ENCODE peak calls at places on chromosome 3, in four cellular contexts. W is right lobe of liver; D is stimulated activated CD4-positive, alpha-beta T cell treated with anti-CD3 and anti-CD28 coated beads, Interleukin-12 subunit alpha, Interleukin-12 subunit beta, amount 100 ng/mL, for 48 hours; X is DMS53. H is an unnamed sample.

GRCh38 chr3:56881035-56881575 is 79.4 kb upstream of the ARHGEF3 start:
- DNase-seq in D (no peak), X (no peak), W (no peak), H (no peak)

GRCh38 chr3:36197176-36197575 is 183.1 kb upstream of the STAC start:
- DNase-seq in D (no peak), W (no peak), X (no peak), H (no peak)

GRCh38 chr3:42071720-42072582 is 19.2 kb upstream of the TRAK1 start:
- DNase-seq in D (no peak), X (peak; percentile 29), W (peak; percentile 62), H (peak; percentile 61)

GRCh38 chr3:135556184-135556583 is 409.3 kb upstream of the PPP2R3A start:
- DNase-seq in W (no peak), X (no peak), D (no peak), H (no peak)

GRCh38 chr3:177906573-177907229 is 629.5 kb upstream of the KCNMB2 start:
- DNase-seq in X (no peak), W (no peak), D (no peak), H (no peak)

GRCh38 chr3:130242850-130243569 is 102.5 kb upstream of the COL6A5 start:
- DNase-seq in W (no peak), D (no peak), X (peak; percentile 73), H (no peak)

GRCh38 chr3:77320514-77320913 is 280.6 kb downstream of the ROBO2 start:
- DNase-seq in D (no peak), W (no peak), X (peak; percentile 48), H (no peak)

GRCh38 chr3:30612422-30613134 is 6.2 kb downstream of the TGFBR2 start:
- DNase-seq in D (no peak), W (no peak), X (no peak), H (no peak)

GRCh38 chr3:17737591-17737990 is 4.8 kb downstream of the TBC1D5 start:
- DNase-seq in W (no peak), D (no peak), X (no peak), H (no peak)

GRCh38 chr3:15952543-15953175 is 154.9 kb upstream of the ANKRD28 start:
- DNase-seq in X (no peak), W (no peak), D (no peak), H (no peak)

GRCh38 chr3:143170043-143170442 is 50.5 kb downstream of the CHST2 start:
- DNase-seq in W (no peak), D (no peak), X (no peak), H (no peak)

GRCh38 chr3:112647122-112647521 is 6.2 kb upstream of the CCDC80 start:
- DNase-seq in W (no peak), X (peak; percentile 77), D (no peak), H (no peak)

GRCh38 chr3:66195347-66195783 is 25.4 kb upstream of the SLC25A26 start:
- DNase-seq in D (no peak), X (no peak), W (peak; percentile 50), H (peak; percentile 32)

GRCh38 chr3:43641306-43642114 is 19.7 kb upstream of the ANO10 start:
- DNase-seq in W (no peak), D (no peak), X (no peak), H (no peak)